ENCODE peak calls at places on chromosomes 16 and 17, in four cellular contexts. S, A, Z and J are unnamed samples.

GRCh38 chr17:66398059-66398458 is 95.6 kb downstream of the PRKCA start:
- DNase-seq in A (no peak), S (no peak), Z (no peak), J (peak; percentile 52)

GRCh38 chr17:46865100-46865499 is 13.7 kb downstream of the WNT9B start:
- DNase-seq in A (no peak), S (no peak), Z (no peak), J (peak; percentile 51)

GRCh38 chr17:42908872-42909700 is 8.5 kb downstream of the G6PC1 start:
- DNase-seq in Z (no peak), A (no peak), S (no peak), J (no peak)

GRCh38 chr17:50871898-50872297 is 5.7 kb upstream of the TOB1 start:
- DNase-seq in Z (no peak), A (no peak), S (no peak), J (peak; percentile 36)

GRCh38 chr17:14871921-14872320 is 393.2 kb downstream of the PMP22 start:
- DNase-seq in Z (no peak), A (no peak), S (no peak), J (no peak)

GRCh38 chr16:73147958-73148357 is 100.0 kb upstream of the ZFHX3 start:
- DNase-seq in S (no peak), A (no peak), Z (no peak), J (no peak)

GRCh38 chr16:65426484-65426883 is 304.6 kb upstream of the CDH11 start:
- DNase-seq in Z (no peak), S (no peak), A (no peak), J (no peak)

GRCh38 chr17:65742433-65743312 is 181.2 kb upstream of the AXIN2 start:
- DNase-seq in S (no peak), Z (peak; percentile 62), A (no peak), J (peak; percentile 14)

GRCh38 chr17:61650749-61651148 is 59.7 kb upstream of the NACA2 start:
- DNase-seq in Z (no peak), S (no peak), A (no peak), J (no peak)

GRCh38 chr17:68035131-68035522 is 408 bp upstream of the KPNA2 start:
- DNase-seq in A (peak; percentile 90), Z (no peak), S (no peak), J (no peak)

GRCh38 chr17:64507418-64507766 is 615 bp downstream of the CEP95 start:
- DNase-seq in S (no peak), A (no peak), Z (peak; percentile 76), J (peak; percentile 62)

GRCh38 chr16:85696761-85697160 is 8.0 kb upstream of the GINS2 start:
- DNase-seq in S (no peak), A (no peak), Z (no peak), J (no peak)

GRCh38 chr16:48535831-48536599 is 74.0 kb downstream of the N4BP1 start:
- DNase-seq in A (no peak), S (peak; percentile 72), Z (peak; percentile 21), J (no peak)

GRCh38 chr17:29929006-29929543 is 953 bp downstream of the SSH2 start:
- DNase-seq in A (peak; percentile 53), Z (peak; percentile 21), S (no peak), J (peak; percentile 38)

GRCh38 chr17:45902892-45903346 is 8.6 kb downstream of the MAPT start:
- DNase-seq in S (no peak), A (no peak), Z (peak; percentile 68), J (peak; percentile 65)

GRCh38 chr16:10663744-10664143 is 31.0 kb downstream of the TEKT5 start:
- DNase-seq in Z (no peak), A (no peak), S (no peak), J (no peak)

GRCh38 chr16:29729116-29729521 is 16.7 kb downstream of the C16orf54 start:
- DNase-seq in A (no peak), S (no peak), Z (peak; percentile 71), J (peak; percentile 71)

GRCh38 chr17:81913394-81914102 is 2.3 kb upstream of the PCYT2 start:
- DNase-seq in Z (no peak), A (no peak), S (no peak), J (no peak)

GRCh38 chr16:86585821-86586611 is 7.7 kb downstream of the FOXL1 start:
- DNase-seq in Z (no peak), S (no peak), A (no peak), J (no peak)

GRCh38 chr16:19967561-19967960 is 82.9 kb upstream of the GPRC5B start:
- DNase-seq in Z (no peak), S (no peak), A (no peak), J (no peak)

GRCh38 chr16:75701361-75701760 is at the start of gene DUXB:
- DNase-seq in S (no peak), Z (no peak), A (no peak), J (no peak)

GRCh38 chr17:45197108-45197507 is 24.6 kb upstream of the FMNL1 start:
- DNase-seq in Z (no peak), A (no peak), S (no peak), J (no peak)

GRCh38 chr16:11020792-11021440 is 76.6 kb downstream of the CLEC16A start:
- DNase-seq in A (no peak), S (no peak), Z (no peak), J (peak; percentile 71)

GRCh38 chr16:67555795-67556212 is 6.5 kb upstream of the CTCF start:
- DNase-seq in S (no peak), A (no peak), Z (no peak), J (no peak)

GRCh38 chr16:58018803-58019202 is 6.8 kb upstream of the MMP15 start:
- DNase-seq in A (peak; percentile 69), Z (no peak), S (no peak), J (peak; percentile 13)

GRCh38 chr16:6157806-6158205 is 1060.2 kb upstream of the EEF2KMT start:
- DNase-seq in A (no peak), S (no peak), Z (no peak), J (no peak)

GRCh38 chr17:6698004-6698403 is 15.2 kb downstream of the SLC13A5 start:
- DNase-seq in Z (no peak), A (no peak), S (no peak), J (no peak)

DNA sequence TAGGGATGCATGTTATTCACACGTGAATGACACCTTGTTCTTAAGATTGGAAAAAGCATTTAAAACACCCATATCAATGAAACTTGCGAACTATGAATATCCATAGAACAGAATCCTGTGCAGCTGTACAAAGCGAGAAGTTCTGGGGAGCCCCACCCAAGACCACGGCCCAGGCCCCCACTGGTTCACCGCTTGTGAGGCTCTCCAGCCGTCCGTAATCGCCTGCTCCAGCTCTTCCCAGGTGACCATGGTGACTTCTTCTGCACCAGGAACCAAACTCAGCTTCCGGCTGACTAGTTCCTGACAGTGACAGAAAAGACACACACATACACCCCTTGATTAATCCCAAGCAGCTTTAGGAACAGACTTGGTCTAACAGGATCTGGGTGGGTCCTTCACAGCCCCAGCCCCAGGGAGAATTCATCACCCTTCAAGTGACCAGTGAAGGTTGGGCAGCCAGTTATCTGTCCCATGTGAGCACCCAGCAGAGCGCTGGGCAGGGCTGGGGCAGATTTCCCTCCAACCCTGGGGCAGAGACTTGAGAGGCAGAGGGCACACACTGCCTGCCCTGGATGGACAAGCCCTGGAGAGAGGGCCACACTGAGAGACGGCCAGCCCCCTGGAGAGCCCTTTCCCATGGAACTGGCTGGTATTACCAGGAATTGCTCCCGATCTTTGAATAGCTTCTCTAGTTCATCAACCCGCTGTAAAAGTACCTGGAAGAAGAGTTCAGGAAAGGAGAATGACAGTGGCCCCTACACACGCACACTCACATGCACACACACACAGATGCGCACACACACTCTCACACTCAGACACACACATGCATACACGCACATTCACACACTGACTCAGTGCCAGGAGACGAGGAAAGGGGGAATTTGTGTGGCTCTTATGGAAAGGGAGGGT is 3.6 kb downstream of the QRICH2 start:
- DNase-seq in S (no peak), A (no peak), Z (no peak), J (peak; percentile 38)
- TF ChIP-seq TCF12 in S (no peak), A (no peak), Z (no peak), J (no peak)

DNA sequence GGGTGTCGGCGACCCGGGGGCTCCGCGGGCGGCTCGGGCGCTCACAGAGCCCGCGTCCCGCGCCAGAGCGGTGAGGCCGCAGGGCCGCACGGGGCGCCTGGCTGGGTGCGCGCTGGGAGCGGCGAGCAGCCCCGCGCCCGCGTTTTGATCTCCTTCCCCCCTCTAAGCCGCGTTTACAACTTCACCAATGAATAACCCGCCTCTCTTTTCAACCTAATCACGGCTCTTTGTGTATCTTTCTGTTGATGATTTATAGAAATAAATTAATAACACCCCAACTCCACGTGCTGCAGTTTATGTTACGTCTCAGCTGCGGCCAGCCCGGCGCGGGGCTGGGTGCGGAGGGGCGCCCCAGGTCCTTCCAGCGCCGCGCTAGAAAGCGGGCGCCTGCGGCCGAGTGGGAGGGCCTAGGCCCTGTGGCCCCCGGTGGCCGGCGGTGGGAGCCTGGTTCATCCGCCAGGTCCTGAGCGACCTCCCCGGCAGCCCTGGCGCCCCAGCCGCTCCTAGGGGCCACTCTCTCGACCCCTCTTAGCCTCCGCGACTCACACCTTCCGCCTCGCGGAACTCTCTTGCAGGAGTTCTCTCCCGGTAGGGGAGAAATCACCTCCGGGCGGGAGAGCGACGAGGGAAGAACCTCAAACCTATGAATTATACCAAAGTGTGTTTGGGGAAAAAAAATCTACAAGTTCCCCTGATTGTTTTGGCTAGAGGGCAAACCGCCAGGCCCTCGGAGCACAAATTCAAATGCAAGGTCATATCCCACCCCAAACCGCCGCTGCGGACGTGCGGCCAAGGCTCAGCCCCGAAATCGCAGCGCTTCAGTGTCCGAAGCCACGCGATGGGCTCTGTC is 1.9 kb downstream of the HNF1B start:
- DNase-seq in A (peak; percentile 68), S (no peak), Z (peak; percentile 64), J (peak; percentile 47)
- TF ChIP-seq TCF12 in A (no peak), S (no peak), Z (peak; percentile 29), J (no peak)

GRCh38 chr16:28013392-28013791 is 50.1 kb downstream of the GSG1L start:
- DNase-seq in Z (no peak), A (no peak), S (no peak), J (no peak)
- TF ChIP-seq TCF12 in Z (no peak), A (no peak), S (no peak), J (no peak)

GRCh38 chr17:73048170-73048569 is 44.3 kb downstream of the SLC39A11 start:
- DNase-seq in Z (no peak), S (no peak), A (no peak), J (no peak)

GRCh38 chr17:73042809-73043685 is 49.4 kb downstream of the SLC39A11 start:
- DNase-seq in A (no peak), S (no peak), Z (no peak), J (peak; percentile 47)

GRCh38 chr17:73045722-73046121 is 46.8 kb downstream of the SLC39A11 start:
- DNase-seq in A (no peak), Z (no peak), S (no peak), J (no peak)

GRCh38 chr17:73042225-73042624 is 50.3 kb downstream of the SLC39A11 start:
- DNase-seq in Z (no peak), S (no peak), A (no peak), J (no peak)

DNA sequence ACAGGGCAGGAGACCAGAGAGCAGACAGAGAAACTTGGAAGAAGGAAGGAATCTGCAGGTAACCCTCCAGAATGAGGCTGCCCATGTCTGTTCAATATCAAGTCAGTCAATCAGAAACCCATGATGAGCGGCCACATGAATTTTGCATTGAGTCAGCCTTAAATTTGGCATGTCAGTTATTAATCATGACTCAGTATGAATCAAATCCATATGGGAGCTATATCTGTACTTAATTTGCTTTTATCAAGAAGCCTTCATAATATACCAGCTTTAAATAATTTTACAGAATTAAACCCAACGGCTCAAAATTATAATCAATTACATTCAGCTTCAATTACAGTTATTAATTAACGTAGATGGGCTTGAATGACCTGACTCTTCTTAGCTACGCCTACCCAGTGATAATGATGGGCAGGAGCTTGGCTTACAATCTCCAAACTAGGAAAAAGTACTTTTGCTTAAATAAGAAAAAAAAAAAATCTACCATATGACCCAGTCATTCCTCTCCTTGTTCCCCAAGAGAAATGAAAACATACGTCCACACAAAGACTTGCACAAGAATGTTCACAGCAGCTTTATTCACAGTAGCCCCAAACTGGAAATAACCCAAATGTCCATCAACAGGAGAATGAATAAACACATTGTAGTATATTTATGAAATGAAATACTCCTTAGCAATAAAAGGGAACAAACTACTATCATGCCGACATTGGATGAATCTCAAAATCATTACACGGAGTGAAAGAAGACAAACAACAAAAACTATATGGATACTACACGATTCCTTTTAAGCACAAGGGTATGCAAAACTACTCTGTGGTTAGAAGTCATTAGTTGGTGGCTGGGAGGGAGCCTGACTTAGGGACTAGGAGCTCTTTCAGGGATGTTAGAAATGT is 48.6 kb downstream of the SLC39A11 start:
- DNase-seq in A (no peak), S (no peak), Z (no peak), J (peak; percentile 35)
- TF ChIP-seq TCF12 in A (no peak), S (no peak), Z (no peak), J (peak; percentile 100)